ENCODE peak calls at places on chromosomes 7 and 10, in six cellular contexts. One of them, this sample, is unnamed. For H3K4me1, the result is how much of the 10 kb centered on the place peaks cover.

GRCh38 chr10:102118867-102119266 is 1.3 kb downstream of the LDB1 start:
- DNase-seq in gastrocnemius medialis: no peak
- DNase-seq in kidney: peak
- DNase-seq in A549: no peak
- DNase-seq in PC-9: no peak
- DNase-seq in effector memory CD4-positive, alpha-beta T cell: no peak
- DNase-seq in this sample: peak

GRCh38 chr7:113128028-113128427 is 9.7 kb upstream of the SMIM30 start:
- DNase-seq in gastrocnemius medialis: no peak
- DNase-seq in kidney: no peak
- DNase-seq in A549: no peak
- DNase-seq in PC-9: no peak
- DNase-seq in effector memory CD4-positive, alpha-beta T cell: no peak
- DNase-seq in this sample: no peak

GRCh38 chr10:111113961-111114830 is 37.4 kb downstream of the ADRA2A start:
- DNase-seq in gastrocnemius medialis: no peak
- DNase-seq in kidney: no peak
- DNase-seq in A549: no peak
- DNase-seq in PC-9: no peak
- DNase-seq in effector memory CD4-positive, alpha-beta T cell: no peak
- DNase-seq in this sample: no peak

GRCh38 chr7:105224884-105225651 is 163.7 kb downstream of the SRPK2 start:
- DNase-seq in gastrocnemius medialis: no peak
- DNase-seq in kidney: no peak
- DNase-seq in A549: peak
- DNase-seq in PC-9: peak
- DNase-seq in effector memory CD4-positive, alpha-beta T cell: no peak
- DNase-seq in this sample: no peak

GRCh38 chr7:11539853-11540252 is 292.1 kb downstream of the THSD7A start:
- DNase-seq in gastrocnemius medialis: no peak
- DNase-seq in kidney: no peak
- DNase-seq in A549: no peak
- DNase-seq in PC-9: no peak
- DNase-seq in effector memory CD4-positive, alpha-beta T cell: no peak
- DNase-seq in this sample: no peak

GRCh38 chr10:114042895-114043531 is 653 bp upstream of the ADRB1 start:
- DNase-seq in gastrocnemius medialis: no peak
- DNase-seq in kidney: peak
- DNase-seq in A549: peak
- DNase-seq in PC-9: no peak
- DNase-seq in effector memory CD4-positive, alpha-beta T cell: no peak
- DNase-seq in this sample: peak

GRCh38 chr10:34717429-34717828 is 97.7 kb downstream of the PARD3 start:
- DNase-seq in gastrocnemius medialis: peak
- DNase-seq in kidney: no peak
- DNase-seq in A549: no peak
- DNase-seq in PC-9: no peak
- DNase-seq in effector memory CD4-positive, alpha-beta T cell: no peak
- DNase-seq in this sample: no peak

GRCh38 chr10:12455774-12456173 is 106.4 kb downstream of the CAMK1D start:
- DNase-seq in gastrocnemius medialis: no peak
- DNase-seq in kidney: no peak
- DNase-seq in A549: no peak
- DNase-seq in PC-9: peak
- DNase-seq in effector memory CD4-positive, alpha-beta T cell: no peak
- DNase-seq in this sample: no peak

GRCh38 chr10:54985732-54986131 is 184.7 kb upstream of the PCDH15 start:
- DNase-seq in gastrocnemius medialis: no peak
- DNase-seq in kidney: no peak
- DNase-seq in A549: no peak
- DNase-seq in PC-9: no peak
- DNase-seq in effector memory CD4-positive, alpha-beta T cell: no peak
- DNase-seq in this sample: no peak

GRCh38 chr7:118214051-118214832 is 10.3 kb upstream of the ANKRD7 start:
- DNase-seq in gastrocnemius medialis: peak
- DNase-seq in kidney: peak
- DNase-seq in A549: peak
- DNase-seq in PC-9: no peak
- DNase-seq in effector memory CD4-positive, alpha-beta T cell: peak
- DNase-seq in this sample: peak

GRCh38 chr7:149856-150636 is 42.3 kb upstream of the FAM20C start:
- DNase-seq in gastrocnemius medialis: peak
- DNase-seq in kidney: peak
- DNase-seq in A549: no peak
- DNase-seq in PC-9: no peak
- DNase-seq in effector memory CD4-positive, alpha-beta T cell: no peak
- DNase-seq in this sample: peak

GRCh38 chr10:72690071-72690755 is 1.7 kb upstream of the MCU start:
- DNase-seq in gastrocnemius medialis: no peak
- DNase-seq in kidney: no peak
- DNase-seq in A549: peak
- DNase-seq in PC-9: no peak
- DNase-seq in effector memory CD4-positive, alpha-beta T cell: no peak
- DNase-seq in this sample: no peak

GRCh38 chr10:56928717-56929116 is 567.7 kb upstream of the ZWINT start:
- DNase-seq in gastrocnemius medialis: no peak
- DNase-seq in kidney: no peak
- DNase-seq in A549: no peak
- DNase-seq in PC-9: no peak
- DNase-seq in effector memory CD4-positive, alpha-beta T cell: no peak
- DNase-seq in this sample: no peak

GRCh38 chr10:5547934-5548660 is 23.3 kb downstream of the CALML3 start:
- DNase-seq in gastrocnemius medialis: no peak
- DNase-seq in kidney: peak
- DNase-seq in A549: peak
- DNase-seq in PC-9: peak
- DNase-seq in effector memory CD4-positive, alpha-beta T cell: no peak
- DNase-seq in this sample: peak

GRCh38 chr10:121288011-121288410 is 310.2 kb downstream of the FGFR2 start:
- DNase-seq in gastrocnemius medialis: no peak
- DNase-seq in kidney: no peak
- DNase-seq in A549: no peak
- DNase-seq in PC-9: no peak
- DNase-seq in effector memory CD4-positive, alpha-beta T cell: no peak
- DNase-seq in this sample: no peak

GRCh38 chr10:12768156-12768731 is 233.3 kb downstream of the CCDC3 start:
- DNase-seq in gastrocnemius medialis: no peak
- DNase-seq in kidney: no peak
- DNase-seq in A549: no peak
- DNase-seq in PC-9: no peak
- DNase-seq in effector memory CD4-positive, alpha-beta T cell: no peak
- DNase-seq in this sample: no peak

GRCh38 chr7:43569424-43569823 is 13.5 kb upstream of the STK17A start:
- DNase-seq in gastrocnemius medialis: no peak
- DNase-seq in kidney: no peak
- DNase-seq in A549: no peak
- DNase-seq in PC-9: no peak
- DNase-seq in effector memory CD4-positive, alpha-beta T cell: no peak
- DNase-seq in this sample: no peak

GRCh38 chr10:1212571-1213141 is 156.5 kb downstream of the WDR37 start:
- DNase-seq in gastrocnemius medialis: no peak
- DNase-seq in kidney: no peak
- DNase-seq in A549: no peak
- DNase-seq in PC-9: no peak
- DNase-seq in effector memory CD4-positive, alpha-beta T cell: no peak
- DNase-seq in this sample: no peak

GRCh38 chr10:82190432-82191260 is 315.7 kb downstream of the NRG3 start:
- DNase-seq in gastrocnemius medialis: no peak
- DNase-seq in kidney: no peak
- DNase-seq in A549: no peak
- DNase-seq in PC-9: peak
- DNase-seq in effector memory CD4-positive, alpha-beta T cell: no peak
- DNase-seq in this sample: no peak

GRCh38 chr7:106284516-106285050 is at the start of gene NAMPT:
- DNase-seq in gastrocnemius medialis: peak
- DNase-seq in kidney: peak
- DNase-seq in A549: no peak
- DNase-seq in PC-9: no peak
- DNase-seq in effector memory CD4-positive, alpha-beta T cell: no peak
- DNase-seq in this sample: peak

GRCh38 chr7:116161733-116162132 is 48.6 kb upstream of the TES start:
- DNase-seq in gastrocnemius medialis: no peak
- DNase-seq in kidney: no peak
- DNase-seq in A549: no peak
- DNase-seq in PC-9: no peak
- DNase-seq in effector memory CD4-positive, alpha-beta T cell: no peak
- DNase-seq in this sample: no peak

GRCh38 chr7:122803323-122803722 is 82.9 kb downstream of the CADPS2 start:
- DNase-seq in gastrocnemius medialis: no peak
- DNase-seq in kidney: no peak
- DNase-seq in A549: no peak
- DNase-seq in PC-9: no peak
- DNase-seq in effector memory CD4-positive, alpha-beta T cell: no peak
- DNase-seq in this sample: no peak

GRCh38 chr7:102291056-102291915 is 4.6 kb downstream of the SH2B2 start:
- DNase-seq in gastrocnemius medialis: no peak
- DNase-seq in kidney: no peak
- DNase-seq in A549: no peak
- DNase-seq in PC-9: no peak
- DNase-seq in effector memory CD4-positive, alpha-beta T cell: no peak
- DNase-seq in this sample: no peak

GRCh38 chr10:132255489-132256344 is 52.0 kb downstream of the STK32C start:
- DNase-seq in gastrocnemius medialis: no peak
- DNase-seq in kidney: no peak
- DNase-seq in A549: no peak
- DNase-seq in PC-9: no peak
- DNase-seq in effector memory CD4-positive, alpha-beta T cell: no peak
- DNase-seq in this sample: no peak

GRCh38 chr10:46310851-46311250 is 24.1 kb downstream of the ANTXRL start:
- DNase-seq in gastrocnemius medialis: no peak
- DNase-seq in kidney: no peak
- DNase-seq in A549: no peak
- DNase-seq in PC-9: no peak
- DNase-seq in effector memory CD4-positive, alpha-beta T cell: no peak
- DNase-seq in this sample: no peak

GRCh38 chr7:88450874-88451273 is 144.2 kb upstream of the STEAP4 start:
- DNase-seq in gastrocnemius medialis: no peak
- DNase-seq in kidney: no peak
- DNase-seq in A549: no peak
- DNase-seq in PC-9: no peak
- DNase-seq in effector memory CD4-positive, alpha-beta T cell: no peak
- DNase-seq in this sample: no peak

GRCh38 chr7:86904949-86905834 is 154.3 kb downstream of the ELAPOR2 start:
- DNase-seq in gastrocnemius medialis: no peak
- DNase-seq in kidney: no peak
- DNase-seq in A549: peak
- DNase-seq in PC-9: peak
- DNase-seq in effector memory CD4-positive, alpha-beta T cell: no peak
- DNase-seq in this sample: no peak

GRCh38 chr7:30893357-30893756 is 18.3 kb upstream of the AQP1 start:
- DNase-seq in gastrocnemius medialis: no peak
- DNase-seq in kidney: no peak
- DNase-seq in A549: no peak
- DNase-seq in PC-9: no peak
- DNase-seq in effector memory CD4-positive, alpha-beta T cell: no peak
- DNase-seq in this sample: no peak

DNA sequence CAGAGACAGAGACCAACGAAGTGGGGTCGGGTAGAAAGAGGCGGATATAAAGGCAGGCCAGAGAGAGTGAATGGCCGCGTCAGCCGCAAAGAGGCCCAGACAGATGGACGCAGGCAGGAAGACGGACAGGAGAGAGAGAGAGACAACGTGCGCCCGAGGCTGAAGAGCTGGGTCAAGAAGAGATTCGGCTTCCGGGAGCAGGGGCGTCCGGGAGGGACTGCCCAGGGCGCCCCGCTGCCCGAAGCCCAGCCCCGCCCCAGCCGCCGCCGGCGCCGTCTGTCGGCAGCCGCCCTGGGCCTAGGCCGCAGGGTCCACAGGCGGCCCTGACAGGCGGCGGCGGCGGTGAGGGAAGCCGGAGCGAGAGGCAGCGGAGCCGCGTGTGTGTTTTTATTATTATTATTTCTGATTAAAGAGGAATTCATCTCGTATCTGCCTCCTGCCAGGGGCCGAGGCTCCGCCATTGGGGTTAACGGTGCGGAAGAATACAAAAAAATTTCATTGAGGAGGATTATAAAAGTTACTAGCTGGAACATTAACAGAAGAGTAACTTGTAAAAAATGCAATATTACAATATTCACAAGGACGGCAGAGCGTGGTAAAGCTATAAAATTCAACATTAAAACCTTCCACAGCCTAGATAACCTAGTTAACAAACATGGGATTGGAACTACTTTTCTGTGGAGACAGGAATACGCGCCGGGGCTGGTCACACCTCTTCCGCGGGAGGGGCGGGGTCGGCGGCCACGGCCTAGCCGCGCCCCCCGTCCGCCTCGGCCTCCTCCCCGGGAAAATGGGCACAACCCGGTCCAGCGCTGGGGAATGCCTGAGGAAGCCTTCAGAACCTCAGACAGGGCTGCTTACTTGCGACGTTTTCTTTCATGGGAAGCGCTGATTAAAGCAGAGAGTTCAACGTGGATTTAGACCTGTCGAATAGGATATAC is 29.7 kb upstream of the PAX2 start:
- DNase-seq in gastrocnemius medialis: no peak
- DNase-seq in kidney: peak
- DNase-seq in A549: no peak
- DNase-seq in PC-9: no peak
- DNase-seq in effector memory CD4-positive, alpha-beta T cell: no peak
- DNase-seq in this sample: no peak
- H3K4me3 ChIP-seq in gastrocnemius medialis: peak
- H3K4me3 ChIP-seq in kidney: no peak
- H3K4me3 ChIP-seq in A549: no peak
- H3K4me3 ChIP-seq in PC-9: no peak
- H3K4me3 ChIP-seq in effector memory CD4-positive, alpha-beta T cell: no peak
- H3K4me3 ChIP-seq in this sample: no peak

GRCh38 chr7:33449847-33450246 is 320.5 kb downstream of the BBS9 start:
- DNase-seq in gastrocnemius medialis: no peak
- DNase-seq in kidney: no peak
- DNase-seq in A549: no peak
- DNase-seq in PC-9: no peak
- DNase-seq in effector memory CD4-positive, alpha-beta T cell: no peak
- DNase-seq in this sample: no peak
- H3K4me1 ChIP-seq in gastrocnemius medialis: under half
- H3K4me1 ChIP-seq in kidney: under half
- H3K4me1 ChIP-seq in A549: under half
- H3K4me1 ChIP-seq in PC-9: under half
- H3K4me1 ChIP-seq in effector memory CD4-positive, alpha-beta T cell: under half
- H3K4me1 ChIP-seq in this sample: under half

DNA sequence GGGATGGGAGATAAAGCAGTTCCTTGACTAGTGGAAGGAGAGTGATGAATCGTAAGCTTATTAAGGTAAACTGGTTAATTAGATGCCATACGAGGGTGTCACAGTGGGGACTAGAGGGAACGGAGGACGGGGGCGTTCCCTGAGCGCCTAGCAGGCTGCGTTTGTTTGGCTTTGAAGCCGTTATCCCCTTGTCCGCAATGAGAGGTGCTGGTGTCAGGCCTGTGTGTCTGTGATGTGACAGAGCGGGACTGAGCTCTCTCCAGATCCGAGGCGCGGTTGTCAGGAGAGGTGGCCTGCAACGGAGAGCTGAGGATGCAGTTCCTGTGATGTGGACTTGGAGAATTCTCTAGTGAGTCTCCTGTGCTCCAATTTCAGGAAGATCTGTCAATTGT is 60.0 kb upstream of the PRPS1L1 start:
- DNase-seq in gastrocnemius medialis: no peak
- DNase-seq in kidney: no peak
- DNase-seq in A549: no peak
- DNase-seq in PC-9: no peak
- DNase-seq in effector memory CD4-positive, alpha-beta T cell: no peak
- DNase-seq in this sample: no peak
- H3K27ac ChIP-seq in gastrocnemius medialis: no peak
- H3K27ac ChIP-seq in kidney: no peak
- H3K27ac ChIP-seq in A549: no peak
- H3K27ac ChIP-seq in PC-9: no peak
- H3K27ac ChIP-seq in effector memory CD4-positive, alpha-beta T cell: no peak
- H3K27ac ChIP-seq in this sample: no peak

GRCh38 chr10:110077436-110078120 is 69.8 kb downstream of the ADD3 start:
- DNase-seq in gastrocnemius medialis: no peak
- DNase-seq in kidney: no peak
- DNase-seq in A549: no peak
- DNase-seq in PC-9: no peak
- DNase-seq in effector memory CD4-positive, alpha-beta T cell: no peak
- DNase-seq in this sample: no peak
- H3K4me3 ChIP-seq in gastrocnemius medialis: peak
- H3K4me3 ChIP-seq in kidney: peak
- H3K4me3 ChIP-seq in A549: no peak
- H3K4me3 ChIP-seq in PC-9: peak
- H3K4me3 ChIP-seq in effector memory CD4-positive, alpha-beta T cell: peak
- H3K4me3 ChIP-seq in this sample: peak

This sample was measured in lower lobe of right lung.